ENCODE peak calls at places on chromosomes 1 and 21, in four cellular contexts. Z is breast epithelium, O is ovary, A is thyroid gland. G is an unnamed sample.

GRCh38 chr1:182392045-182393028 is 747 bp upstream of the GLUL start:
- DNase-seq in A (no peak), O (peak; percentile 35), Z (peak; percentile 38), G (peak; percentile 92)

GRCh38 chr1:27603320-27603961 is 503 bp downstream of the AHDC1 start:
- DNase-seq in A (no peak), O (peak; percentile 75), Z (no peak), G (no peak)

GRCh38 chr1:41528106-41528505 is 43.6 kb upstream of the EDN2 start:
- DNase-seq in O (no peak), A (no peak), Z (no peak), G (no peak)

GRCh38 chr1:230084408-230085177 is 17.6 kb downstream of the GALNT2 start:
- DNase-seq in O (peak; percentile 63), Z (peak; percentile 70), A (no peak), G (peak; percentile 68)

GRCh38 chr1:66930823-66931174 is 6.0 kb downstream of the MIER1 start:
- DNase-seq in Z (no peak), A (no peak), O (no peak), G (no peak)

GRCh38 chr1:207873055-207873890 is 37.7 kb downstream of the CD34 start:
- DNase-seq in A (no peak), O (no peak), Z (no peak), G (no peak)

GRCh38 chr1:40241372-40241771 is 6.4 kb upstream of the TMCO2 start:
- DNase-seq in A (no peak), Z (no peak), O (no peak), G (no peak)

GRCh38 chr1:2479618-2480017 is 3.5 kb downstream of the PLCH2 start:
- DNase-seq in A (no peak), O (no peak), Z (no peak), G (no peak)

GRCh38 chr1:39677645-39678044 is 5.7 kb upstream of the NT5C1A start:
- DNase-seq in O (no peak), Z (no peak), A (no peak), G (no peak)

GRCh38 chr1:3469104-3469848 is 14.8 kb downstream of the ARHGEF16 start:
- DNase-seq in A (no peak), O (no peak), Z (no peak), G (peak; percentile 70)

GRCh38 chr21:14759285-14759684 is 213.2 kb upstream of the SAMSN1 start:
- DNase-seq in A (no peak), Z (no peak), O (no peak), G (no peak)

GRCh38 chr1:109919271-109919670 is 8.6 kb downstream of the CSF1 start:
- DNase-seq in Z (no peak), O (no peak), A (no peak), G (no peak)

GRCh38 chr1:109619655-109620395 is at the start of gene AMPD2:
- DNase-seq in A (peak; percentile 71), O (peak; percentile 85), Z (peak; percentile 66), G (peak; percentile 93)

GRCh38 chr1:31257213-31257612 is 17.5 kb upstream of the NKAIN1 start:
- DNase-seq in A (no peak), O (no peak), Z (no peak), G (no peak)

GRCh38 chr1:39720094-39720999 is 18.3 kb upstream of the PPIE start:
- DNase-seq in Z (no peak), O (no peak), A (no peak), G (no peak)

GRCh38 chr1:109116286-109116685 is 2.4 kb downstream of the ELAPOR1 start:
- DNase-seq in O (no peak), Z (no peak), A (no peak), G (no peak)

GRCh38 chr1:187838335-187839293 is 1009.9 kb downstream of the PLA2G4A start:
- DNase-seq in Z (no peak), O (no peak), A (no peak), G (no peak)

GRCh38 chr1:170836146-170836545 is 99.2 kb upstream of the MROH9 start:
- DNase-seq in O (no peak), Z (no peak), A (no peak), G (no peak)

GRCh38 chr1:212457740-212458338 is 25.1 kb downstream of the NENF start:
- DNase-seq in O (no peak), Z (no peak), A (no peak), G (no peak)

GRCh38 chr1:35112668-35113067 is 33.5 kb downstream of the ZMYM1 start:
- DNase-seq in Z (no peak), O (no peak), A (no peak), G (no peak)

GRCh38 chr1:31765041-31765467 is 914 bp upstream of the ADGRB2 start:
- DNase-seq in O (no peak), A (peak; percentile 36), Z (no peak), G (no peak)

GRCh38 chr1:227234998-227235405 is 83.3 kb downstream of the CDC42BPA start:
- DNase-seq in A (peak; percentile 10), O (no peak), Z (no peak), G (no peak)

GRCh38 chr1:185373813-185374524 is 56.9 kb upstream of the IVNS1ABP start:
- DNase-seq in O (no peak), Z (no peak), A (no peak), G (no peak)

GRCh38 chr21:44509539-44509938 is 30.5 kb downstream of the KRTAP10-1 start:
- DNase-seq in A (peak; percentile 93), O (no peak), Z (peak; percentile 87), G (peak; percentile 88)

GRCh38 chr1:243642936-243643335 is 207.1 kb downstream of the AKT3 start:
- DNase-seq in O (no peak), A (no peak), Z (no peak), G (no peak)

GRCh38 chr1:14421977-14422609 is 176.4 kb upstream of the KAZN start:
- DNase-seq in A (peak; percentile 15), O (no peak), Z (no peak), G (no peak)

GRCh38 chr1:201489656-201490261 is 17.2 kb downstream of the CSRP1 start:
- DNase-seq in O (no peak), Z (no peak), A (no peak), G (no peak)

GRCh38 chr21:34020005-34020847 is 53.2 kb upstream of the MRPS6 start:
- DNase-seq in O (no peak), Z (no peak), A (no peak), G (no peak)

GRCh38 chr1:32351859-32352745 is 10.2 kb downstream of the FAM229A start:
- DNase-seq in A (peak; percentile 72), Z (no peak), O (peak; percentile 81), G (no peak)

GRCh38 chr1:56904706-56905105 is 50.1 kb downstream of the C8A start:
- DNase-seq in A (no peak), O (no peak), Z (no peak), G (no peak)

GRCh38 chr1:22591576-22591975 is 28.3 kb downstream of the EPHA8 start:
- DNase-seq in A (no peak), O (no peak), Z (no peak), G (no peak)

GRCh38 chr1:61873581-61873980 is 131.3 kb downstream of the PATJ start:
- DNase-seq in O (no peak), A (no peak), Z (no peak), G (no peak)

GRCh38 chr21:21668198-21668597 is 670.0 kb downstream of the NCAM2 start:
- DNase-seq in Z (no peak), A (no peak), O (no peak), G (no peak)

GRCh38 chr1:65434760-65435159 is 14.3 kb downstream of the LEPR start:
- DNase-seq in A (no peak), O (no peak), Z (no peak), G (no peak)

GRCh38 chr1:115198938-115199337 is 109.6 kb upstream of the TSPAN2 start:
- DNase-seq in O (no peak), A (peak; percentile 38), Z (no peak), G (no peak)

GRCh38 chr1:115199416-115200132 is 110.3 kb upstream of the TSPAN2 start:
- DNase-seq in Z (no peak), O (no peak), A (no peak), G (no peak)

GRCh38 chr1:115201598-115201997 is 112.3 kb upstream of the TSPAN2 start:
- DNase-seq in A (no peak), O (no peak), Z (no peak), G (no peak)

GRCh38 chr1:115204529-115204928 is 115.2 kb upstream of the TSPAN2 start:
- DNase-seq in A (no peak), O (no peak), Z (no peak), G (no peak)

DNA sequence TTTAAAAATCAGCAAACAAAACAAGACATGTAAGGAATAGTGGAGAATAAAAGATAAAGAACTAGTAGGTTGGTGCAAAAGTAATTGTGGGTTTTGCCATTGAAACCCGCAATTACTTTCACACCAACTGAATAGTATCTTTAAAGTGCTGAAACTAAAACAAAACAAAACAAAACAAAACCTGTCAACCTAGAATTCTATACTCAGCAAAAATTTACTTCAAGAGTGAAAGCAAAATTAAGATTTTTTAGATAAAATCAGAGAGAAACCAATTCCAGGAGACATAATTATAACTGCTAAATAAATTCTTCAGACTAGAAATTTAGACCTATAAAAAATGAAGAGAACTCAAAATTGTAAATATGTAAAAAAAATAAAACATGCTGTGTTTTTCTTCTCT is 114.0 kb upstream of the TSPAN2 start:
- DNase-seq in Z (no peak), O (no peak), A (no peak), G (no peak)
- H3K9me3 ChIP-seq in Z (no peaks in the 10 kb centered on the region), O (no peaks in the 10 kb centered on the region), A (no peaks in the 10 kb centered on the region), G (no peaks in the 10 kb centered on the region)

DNA sequence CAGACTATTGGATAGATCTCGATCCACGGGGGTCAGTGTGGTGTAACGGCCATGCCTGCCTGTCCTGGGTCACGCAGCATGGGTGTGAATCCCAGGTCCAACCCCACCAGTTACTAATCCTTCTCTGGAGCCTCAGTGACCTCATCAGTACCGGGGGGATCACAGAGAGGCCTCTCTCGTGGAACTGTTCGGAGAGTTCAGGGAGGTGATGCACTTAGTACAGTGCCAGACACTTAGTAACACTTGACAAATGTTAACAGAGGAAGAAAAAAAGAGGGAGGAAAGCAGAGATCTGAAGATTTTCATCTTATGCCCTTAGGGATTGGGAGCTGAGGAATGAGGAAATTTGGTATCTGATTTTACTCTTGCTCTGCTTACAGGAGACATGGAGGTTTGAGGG is 2.9 kb downstream of the ABCA4 start:
- DNase-seq in Z (no peak), O (no peak), A (no peak), G (no peak)
- H3K4me1 ChIP-seq in Z (peaks cover 15% of the 10 kb centered on the region), O (peaks cover 14% of the 10 kb centered on the region), A (peaks cover 30% of the 10 kb centered on the region), G (no peaks in the 10 kb centered on the region)

GRCh38 chr1:152408664-152409063 is 5.4 kb downstream of the CRNN start:
- DNase-seq in A (no peak), Z (no peak), O (no peak), G (no peak)

GRCh38 chr1:152410599-152410998 is 3.5 kb downstream of the CRNN start:
- DNase-seq in A (peak; percentile 74), Z (peak; percentile 33), O (no peak), G (peak; percentile 52)

GRCh38 chr1:152411144-152411543 is 2.9 kb downstream of the CRNN start:
- DNase-seq in O (no peak), A (peak; percentile 73), Z (no peak), G (peak; percentile 22)

GRCh38 chr1:152411846-152412245 is 2.2 kb downstream of the CRNN start:
- DNase-seq in Z (no peak), O (no peak), A (no peak), G (no peak)

DNA sequence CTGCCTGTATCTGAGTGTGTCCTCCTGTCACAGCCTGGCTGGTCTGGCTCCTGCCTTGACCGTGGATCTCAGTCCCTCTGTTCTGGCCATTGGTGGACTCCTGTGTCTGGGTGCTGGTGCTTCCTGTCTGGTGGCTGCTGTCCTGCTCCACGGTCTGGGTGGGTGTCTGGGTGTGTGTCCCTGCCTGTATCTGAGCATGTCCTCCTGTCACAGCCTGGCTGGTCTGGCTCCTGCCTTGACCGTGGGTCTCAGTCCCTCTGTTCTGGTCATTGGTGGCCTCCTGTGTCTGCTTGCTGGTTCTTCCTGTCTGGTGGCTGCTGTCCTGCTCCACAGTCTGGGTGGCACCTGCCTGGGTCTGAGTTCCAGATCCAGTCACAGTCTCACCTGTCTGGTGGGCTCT is 4.0 kb downstream of the CRNN start:
- DNase-seq in O (no peak), Z (no peak), A (no peak), G (no peak)
- H3K9me3 ChIP-seq in O (no peaks in the 10 kb centered on the region), Z (no peaks in the 10 kb centered on the region), A (no peaks in the 10 kb centered on the region), G (no peaks in the 10 kb centered on the region)

GRCh38 chr1:20081331-20081810 is 11.4 kb downstream of the PLA2G5 start:
- DNase-seq in O (no peak), A (no peak), Z (no peak), G (no peak)
- H3K4me1 ChIP-seq in O (no peaks in the 10 kb centered on the region), A (no peaks in the 10 kb centered on the region), Z (no peaks in the 10 kb centered on the region), G (peaks cover 12% of the 10 kb centered on the region)

G was measured in upper lobe of left lung.